ENCODE peak calls at places on chromosomes 7 and 10, in five cellular contexts. One of them, this sample, is unnamed.

GRCh38 chr10:2914741-2915140 is 152.6 kb upstream of the PFKP start:
- DNase-seq in breast epithelium: no peak
- DNase-seq in stomach: no peak
- DNase-seq in transverse colon: no peak
- DNase-seq in HCT116: no peak
- DNase-seq in this sample: no peak

GRCh38 chr7:41315764-41316163 is 387.1 kb downstream of the INHBA start:
- DNase-seq in transverse colon: peak
- DNase-seq in breast epithelium: no peak
- DNase-seq in stomach: no peak
- DNase-seq in HCT116: no peak
- DNase-seq in this sample: no peak

GRCh38 chr7:79458796-79459195 is 5.3 kb upstream of the MAGI2 start:
- DNase-seq in breast epithelium: no peak
- DNase-seq in HCT116: no peak
- DNase-seq in transverse colon: no peak
- DNase-seq in stomach: no peak
- DNase-seq in this sample: no peak

GRCh38 chr10:101609481-101609880 is 21.4 kb downstream of the DPCD start:
- DNase-seq in transverse colon: no peak
- DNase-seq in stomach: no peak
- DNase-seq in breast epithelium: no peak
- DNase-seq in HCT116: no peak
- DNase-seq in this sample: no peak

GRCh38 chr7:1019789-1020610 is 24.3 kb upstream of the GPR146 start:
- DNase-seq in stomach: no peak
- DNase-seq in HCT116: no peak
- DNase-seq in breast epithelium: no peak
- DNase-seq in transverse colon: no peak
- DNase-seq in this sample: no peak

GRCh38 chr7:158239290-158239981 is 348.2 kb downstream of the PTPRN2 start:
- DNase-seq in transverse colon: peak
- DNase-seq in breast epithelium: no peak
- DNase-seq in HCT116: no peak
- DNase-seq in stomach: peak
- DNase-seq in this sample: no peak

GRCh38 chr7:109868215-109868614 is 1222.7 kb upstream of the LRRN3 start:
- DNase-seq in breast epithelium: no peak
- DNase-seq in HCT116: no peak
- DNase-seq in stomach: no peak
- DNase-seq in transverse colon: no peak
- DNase-seq in this sample: no peak

GRCh38 chr7:37709631-37710509 is 26.3 kb downstream of the GPR141 start:
- DNase-seq in transverse colon: no peak
- DNase-seq in breast epithelium: no peak
- DNase-seq in stomach: no peak
- DNase-seq in HCT116: no peak
- DNase-seq in this sample: no peak

GRCh38 chr10:73907841-73908517 is 3.0 kb upstream of the PLAU start:
- DNase-seq in transverse colon: peak
- DNase-seq in breast epithelium: no peak
- DNase-seq in stomach: no peak
- DNase-seq in HCT116: no peak
- DNase-seq in this sample: peak

GRCh38 chr7:44104880-44105771 is 981 bp downstream of the AEBP1 start:
- DNase-seq in breast epithelium: no peak
- DNase-seq in transverse colon: no peak
- DNase-seq in HCT116: no peak
- DNase-seq in stomach: no peak
- DNase-seq in this sample: peak

GRCh38 chr10:16987129-16987670 is 142.4 kb downstream of the CUBN start:
- DNase-seq in HCT116: no peak
- DNase-seq in stomach: no peak
- DNase-seq in breast epithelium: no peak
- DNase-seq in transverse colon: no peak
- DNase-seq in this sample: no peak

GRCh38 chr10:76883596-76883995 is 754.0 kb downstream of the KCNMA1 start:
- DNase-seq in breast epithelium: no peak
- DNase-seq in HCT116: no peak
- DNase-seq in transverse colon: no peak
- DNase-seq in stomach: no peak
- DNase-seq in this sample: no peak

GRCh38 chr7:100119701-100120517 is 475 bp downstream of the CNPY4 start:
- DNase-seq in HCT116: no peak
- DNase-seq in stomach: peak
- DNase-seq in breast epithelium: peak
- DNase-seq in transverse colon: peak
- DNase-seq in this sample: peak

GRCh38 chr10:110398419-110399162 is 93.9 kb upstream of the SMNDC1 start:
- DNase-seq in HCT116: peak
- DNase-seq in breast epithelium: peak
- DNase-seq in transverse colon: peak
- DNase-seq in stomach: peak
- DNase-seq in this sample: no peak

GRCh38 chr7:114087674-114088539 is 169.1 kb upstream of the PPP1R3A start:
- DNase-seq in HCT116: no peak
- DNase-seq in breast epithelium: no peak
- DNase-seq in stomach: no peak
- DNase-seq in transverse colon: peak
- DNase-seq in this sample: peak

GRCh38 chr7:25260862-25261454 is 32.7 kb upstream of the NPVF start:
- DNase-seq in transverse colon: no peak
- DNase-seq in breast epithelium: no peak
- DNase-seq in HCT116: no peak
- DNase-seq in stomach: no peak
- DNase-seq in this sample: no peak

GRCh38 chr10:35463878-35464277 is 127.6 kb downstream of the CCNY start:
- DNase-seq in HCT116: no peak
- DNase-seq in breast epithelium: no peak
- DNase-seq in stomach: no peak
- DNase-seq in transverse colon: no peak
- DNase-seq in this sample: no peak

GRCh38 chr10:72800000-72800740 is 93.4 kb upstream of the OIT3 start:
- DNase-seq in transverse colon: no peak
- DNase-seq in stomach: no peak
- DNase-seq in HCT116: no peak
- DNase-seq in breast epithelium: no peak
- DNase-seq in this sample: no peak

GRCh38 chr7:105677395-105677701 is 96.1 kb upstream of the EFCAB10 start:
- DNase-seq in stomach: no peak
- DNase-seq in breast epithelium: no peak
- DNase-seq in HCT116: no peak
- DNase-seq in transverse colon: no peak
- DNase-seq in this sample: no peak

GRCh38 chr7:19133891-19134290 is 11.3 kb downstream of the FERD3L start:
- DNase-seq in transverse colon: no peak
- DNase-seq in HCT116: no peak
- DNase-seq in stomach: no peak
- DNase-seq in breast epithelium: no peak
- DNase-seq in this sample: no peak

GRCh38 chr7:29471444-29472138 is 92.0 kb upstream of the PRR15 start:
- DNase-seq in transverse colon: peak
- DNase-seq in breast epithelium: no peak
- DNase-seq in stomach: no peak
- DNase-seq in HCT116: no peak
- DNase-seq in this sample: no peak

GRCh38 chr7:35565927-35566326 is 129.0 kb downstream of the HERPUD2 start:
- DNase-seq in HCT116: no peak
- DNase-seq in breast epithelium: no peak
- DNase-seq in transverse colon: no peak
- DNase-seq in stomach: no peak
- DNase-seq in this sample: no peak

GRCh38 chr10:35063837-35064454 is 26.2 kb downstream of the CUL2 start:
- DNase-seq in stomach: no peak
- DNase-seq in breast epithelium: no peak
- DNase-seq in transverse colon: no peak
- DNase-seq in HCT116: no peak
- DNase-seq in this sample: no peak

GRCh38 chr7:76063525-76063924 is 15.6 kb downstream of the MDH2 start:
- DNase-seq in stomach: peak
- DNase-seq in breast epithelium: peak
- DNase-seq in transverse colon: peak
- DNase-seq in HCT116: no peak
- DNase-seq in this sample: no peak

DNA sequence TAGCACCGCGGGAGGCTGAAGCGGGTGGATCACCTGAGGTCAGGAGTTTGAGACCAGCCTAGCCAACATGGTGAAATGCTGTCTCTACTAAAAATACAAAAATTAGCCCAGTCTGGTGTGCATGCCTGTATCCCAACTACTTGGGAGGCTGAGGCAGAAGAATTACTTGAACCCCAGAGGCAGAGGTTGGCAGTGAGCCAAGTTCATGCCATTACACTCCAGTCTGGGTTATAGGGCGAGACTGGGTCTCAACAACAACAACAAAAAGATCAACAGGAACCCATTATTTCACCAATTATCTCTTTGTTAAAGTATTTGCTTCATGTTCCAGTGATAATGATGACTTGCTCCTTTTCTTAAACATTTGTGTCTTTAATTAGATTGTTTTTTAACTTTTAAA is 61.5 kb upstream of the CSTF2T start:
- DNase-seq in transverse colon: no peak
- DNase-seq in stomach: no peak
- DNase-seq in HCT116: no peak
- DNase-seq in breast epithelium: no peak
- DNase-seq in this sample: no peak
- TF ChIP-seq POLR2AphosphoS5 in transverse colon: no peak
- TF ChIP-seq POLR2AphosphoS5 in stomach: no peak
- TF ChIP-seq POLR2AphosphoS5 in HCT116: no peak
- TF ChIP-seq POLR2AphosphoS5 in breast epithelium: no peak
- TF ChIP-seq POLR2AphosphoS5 in this sample: no peak

GRCh38 chr7:150976529-150977381 is 1.4 kb downstream of the KCNH2 start:
- DNase-seq in transverse colon: no peak
- DNase-seq in breast epithelium: no peak
- DNase-seq in stomach: no peak
- DNase-seq in HCT116: no peak
- DNase-seq in this sample: no peak

GRCh38 chr7:150978136-150978789 is at the start of gene KCNH2:
- DNase-seq in stomach: no peak
- DNase-seq in transverse colon: no peak
- DNase-seq in breast epithelium: no peak
- DNase-seq in HCT116: no peak
- DNase-seq in this sample: peak

GRCh38 chr7:150975536-150976285 is 2.4 kb downstream of the KCNH2 start:
- DNase-seq in breast epithelium: no peak
- DNase-seq in stomach: no peak
- DNase-seq in HCT116: no peak
- DNase-seq in transverse colon: no peak
- DNase-seq in this sample: peak

GRCh38 chr7:150979706-150980390 is 1.7 kb upstream of the KCNH2 start:
- DNase-seq in transverse colon: no peak
- DNase-seq in stomach: no peak
- DNase-seq in HCT116: no peak
- DNase-seq in breast epithelium: no peak
- DNase-seq in this sample: peak

DNA sequence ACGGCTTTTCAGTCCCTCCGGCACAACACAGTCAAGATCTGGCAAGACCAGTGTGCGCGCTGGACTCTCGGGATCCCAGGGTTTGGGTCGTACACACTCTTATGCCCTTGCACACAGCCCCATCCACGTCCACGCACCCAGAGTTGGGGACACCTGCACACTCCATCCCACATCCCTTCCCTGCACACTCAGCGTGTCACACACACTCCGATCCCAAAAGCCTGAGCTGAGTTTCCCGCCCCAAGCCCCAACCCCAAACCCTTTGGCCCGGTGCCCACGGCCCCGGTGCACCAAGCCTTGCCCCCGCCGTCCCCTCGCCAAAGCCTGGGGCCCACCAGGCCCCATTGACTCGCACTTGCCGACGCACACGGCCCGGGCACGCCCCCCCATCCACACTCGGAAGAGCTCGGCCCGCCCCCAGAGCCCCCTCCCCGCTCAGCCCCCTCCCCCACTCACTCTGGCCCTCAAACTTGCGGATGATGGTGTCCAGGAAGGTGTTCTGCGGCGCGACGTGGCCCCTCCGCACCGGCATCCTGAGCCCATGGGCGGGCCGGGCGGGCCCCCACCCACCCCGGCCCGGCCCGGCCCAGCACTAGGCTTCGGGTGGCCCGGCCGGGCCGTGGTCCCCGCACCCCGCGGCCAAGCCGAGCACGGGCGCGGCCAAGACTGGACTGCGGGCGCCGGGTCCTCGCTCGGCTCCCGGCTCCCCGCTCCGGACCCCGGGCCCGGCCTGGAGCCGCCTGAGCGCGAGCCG is 562 bp downstream of the KCNH2 start:
- DNase-seq in transverse colon: no peak
- DNase-seq in breast epithelium: no peak
- DNase-seq in HCT116: no peak
- DNase-seq in stomach: no peak
- DNase-seq in this sample: no peak
- TF ChIP-seq POLR2A in transverse colon: no peak
- TF ChIP-seq POLR2A in breast epithelium: no peak
- TF ChIP-seq POLR2A in HCT116: no peak
- TF ChIP-seq POLR2A in stomach: no peak
- TF ChIP-seq POLR2A in this sample: no peak

GRCh38 chr7:139702313-139702731 is 75.5 kb downstream of the HIPK2 start:
- DNase-seq in stomach: peak
- DNase-seq in transverse colon: peak
- DNase-seq in HCT116: no peak
- DNase-seq in breast epithelium: no peak
- DNase-seq in this sample: no peak

GRCh38 chr7:139703468-139704307 is 74.1 kb downstream of the HIPK2 start:
- DNase-seq in stomach: no peak
- DNase-seq in breast epithelium: no peak
- DNase-seq in HCT116: no peak
- DNase-seq in transverse colon: peak
- DNase-seq in this sample: no peak

GRCh38 chr7:139701908-139702307 is 75.9 kb downstream of the HIPK2 start:
- DNase-seq in transverse colon: peak
- DNase-seq in HCT116: no peak
- DNase-seq in stomach: peak
- DNase-seq in breast epithelium: no peak
- DNase-seq in this sample: no peak

GRCh38 chr7:139704308-139704879 is 73.4 kb downstream of the HIPK2 start:
- DNase-seq in breast epithelium: no peak
- DNase-seq in HCT116: no peak
- DNase-seq in stomach: no peak
- DNase-seq in transverse colon: peak
- DNase-seq in this sample: no peak

GRCh38 chr7:139702811-139703467 is 74.9 kb downstream of the HIPK2 start:
- DNase-seq in breast epithelium: no peak
- DNase-seq in stomach: peak
- DNase-seq in transverse colon: peak
- DNase-seq in HCT116: no peak
- DNase-seq in this sample: no peak
- TF ChIP-seq POLR2AphosphoS5 in breast epithelium: no peak
- TF ChIP-seq POLR2AphosphoS5 in stomach: no peak
- TF ChIP-seq POLR2AphosphoS5 in transverse colon: no peak
- TF ChIP-seq POLR2AphosphoS5 in HCT116: no peak
- TF ChIP-seq POLR2AphosphoS5 in this sample: no peak

DNA sequence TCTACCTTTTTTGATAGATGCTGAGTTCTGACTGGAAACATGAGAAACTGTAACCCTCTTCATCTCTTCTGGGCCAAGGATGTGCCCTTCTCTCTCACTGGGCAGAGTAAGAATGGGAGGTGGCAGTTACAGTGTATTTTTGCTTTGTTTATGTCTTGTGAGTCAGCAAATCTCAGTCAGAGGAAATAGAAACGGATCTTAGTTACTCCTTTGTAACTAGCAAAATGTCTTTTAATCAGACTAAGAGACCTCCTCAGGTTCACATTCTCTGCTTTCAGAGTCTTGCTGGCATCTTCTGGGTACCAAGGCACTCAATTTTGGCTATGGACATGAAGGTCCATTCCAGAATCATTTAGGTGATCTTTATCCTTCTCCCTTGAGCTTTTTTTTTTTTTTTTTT is 70.9 kb downstream of the HHEX start:
- DNase-seq in stomach: no peak
- DNase-seq in transverse colon: no peak
- DNase-seq in HCT116: no peak
- DNase-seq in breast epithelium: no peak
- DNase-seq in this sample: no peak
- TF ChIP-seq POLR2A in stomach: no peak
- TF ChIP-seq POLR2A in transverse colon: no peak
- TF ChIP-seq POLR2A in HCT116: no peak
- TF ChIP-seq POLR2A in breast epithelium: no peak
- TF ChIP-seq POLR2A in this sample: no peak

This sample was measured in sigmoid colon.